ENCODE peak calls at places on chromosomes 5 and 9, in five cellular contexts. P is CD8-positive, alpha-beta memory T cell; M is cerebellar nuclear complex; L is C1 segment of cervical spinal cord; Q is IMR-90. H is an unnamed sample.

GRCh38 chr9:109411069-109411761 is 86.9 kb downstream of the PTPN3 start:
- DNase-seq in P (no peak), M (no peak), L (no peak), Q (no peak), H (no peak)

GRCh38 chr9:37241340-37241739 is 121.0 kb downstream of the ZCCHC7 start:
- DNase-seq in P (no peak), M (no peak), L (no peak), Q (no peak), H (no peak)

GRCh38 chr5:15420201-15420600 is 79.8 kb upstream of the FBXL7 start:
- DNase-seq in P (no peak), M (no peak), L (no peak), Q (no peak), H (no peak)

GRCh38 chr9:133704711-133705181 is 33.4 kb downstream of the SARDH start:
- DNase-seq in P (no peak), M (no peak), L (no peak), Q (no peak), H (no peak)

GRCh38 chr9:36572515-36573418 is at the start of gene MELK:
- DNase-seq in P (peak), M (no peak), L (peak), Q (peak), H (peak)

GRCh38 chr5:133990396-133990795 is 14.4 kb downstream of the VDAC1 start:
- DNase-seq in P (no peak), M (no peak), L (no peak), Q (no peak), H (no peak)

GRCh38 chr5:56323505-56323904 is 90.4 kb upstream of the ANKRD55 start:
- DNase-seq in P (no peak), M (no peak), L (no peak), Q (peak), H (no peak)

GRCh38 chr9:127739614-127740322 is 4.7 kb upstream of the TOR2A start:
- DNase-seq in P (no peak), M (no peak), L (no peak), Q (no peak), H (no peak)

GRCh38 chr5:93162201-93162654 is 418.8 kb downstream of the NR2F1-AS1 start:
- DNase-seq in P (no peak), M (no peak), L (no peak), Q (no peak), H (no peak)

GRCh38 chr9:134066923-134067851 is 639 bp downstream of the BRD3 start:
- DNase-seq in P (peak), M (no peak), L (no peak), Q (peak), H (no peak)

GRCh38 chr5:127072861-127073846 is at the start of gene C5orf63:
- DNase-seq in P (peak), M (no peak), L (no peak), Q (peak), H (peak)

GRCh38 chr5:38022621-38023020 is 182.8 kb upstream of the GDNF start:
- DNase-seq in P (no peak), M (no peak), L (no peak), Q (no peak), H (no peak)

GRCh38 chr9:72856985-72857631 is 95.7 kb downstream of the ALDH1A1 start:
- DNase-seq in P (no peak), M (no peak), L (no peak), Q (peak), H (peak)

GRCh38 chr5:32197032-32197431 is 22.9 kb upstream of the GOLPH3 start:
- DNase-seq in P (no peak), M (no peak), L (no peak), Q (no peak), H (no peak)

GRCh38 chr9:136808075-136808780 is 480 bp downstream of the RABL6 start:
- DNase-seq in P (peak), M (no peak), L (no peak), Q (no peak), H (no peak)

GRCh38 chr9:3398232-3398648 is 127.6 kb downstream of the RFX3 start:
- DNase-seq in P (no peak), M (no peak), L (no peak), Q (no peak), H (no peak)

GRCh38 chr5:149411738-149412519 is 32.8 kb upstream of the IL17B start:
- DNase-seq in P (no peak), M (no peak), L (no peak), Q (no peak), H (no peak)

GRCh38 chr9:16028516-16028915 is 475.7 kb downstream of the CCDC171 start:
- DNase-seq in P (no peak), M (no peak), L (no peak), Q (peak), H (no peak)

GRCh38 chr5:151075698-151076331 is 5.0 kb downstream of the TNIP1 start:
- DNase-seq in P (no peak), M (no peak), L (no peak), Q (peak), H (no peak)

GRCh38 chr5:158858011-158858410 is 241.7 kb downstream of the EBF1 start:
- DNase-seq in P (no peak), M (no peak), L (no peak), Q (no peak), H (no peak)

GRCh38 chr9:99490736-99491135 is 268.7 kb downstream of the SEC61B start:
- DNase-seq in P (no peak), M (no peak), L (no peak), Q (peak), H (no peak)

GRCh38 chr5:171315386-171315891 is 6.4 kb downstream of the TLX3 start:
- DNase-seq in P (no peak), M (no peak), L (no peak), Q (no peak), H (no peak)